ENCODE peak calls at places on chromosome 5, in four cellular contexts. K, S, U and J are unnamed samples.

GRCh38 chr5:10111575-10111974 is 138.1 kb downstream of the ATPSCKMT start:
- DNase-seq in U (peak; percentile 18), K (peak; percentile 54), S (no peak), J (peak; percentile 88)

GRCh38 chr5:5533927-5534326 is 111.5 kb downstream of the ICE1 start:
- DNase-seq in S (no peak), K (no peak), U (no peak), J (no peak)

GRCh38 chr5:79020861-79021561 is 35.9 kb upstream of the ARSB start:
- DNase-seq in K (peak; percentile 78), U (peak; percentile 27), S (no peak), J (peak; percentile 81)

GRCh38 chr5:73363911-73364730 is 84.5 kb downstream of the FOXD1 start:
- DNase-seq in U (no peak), K (peak; percentile 80), S (no peak), J (peak; percentile 81)

GRCh38 chr5:171689853-171690417 is 95.7 kb upstream of the SMIM23 start:
- DNase-seq in U (no peak), S (no peak), K (no peak), J (no peak)

GRCh38 chr5:143679777-143680176 is 132.2 kb upstream of the HMHB1 start:
- DNase-seq in U (peak; percentile 63), S (no peak), K (peak; percentile 56), J (peak; percentile 73)

GRCh38 chr5:54658014-54658413 is 140.5 kb downstream of the SNX18 start:
- DNase-seq in K (peak; percentile 96), U (no peak), S (peak; percentile 84), J (peak; percentile 74)

GRCh38 chr5:179678238-179679013 is 2.4 kb downstream of the CBY3 start:
- DNase-seq in U (peak; percentile 90), S (peak; percentile 82), K (peak; percentile 93), J (peak; percentile 98)

GRCh38 chr5:72210913-72211670 is 103.8 kb downstream of the MAP1B start:
- DNase-seq in S (no peak), U (peak; percentile 44), K (peak; percentile 88), J (peak; percentile 87)

GRCh38 chr5:168318237-168318636 is 26.8 kb downstream of the WWC1 start:
- DNase-seq in S (no peak), U (no peak), K (no peak), J (no peak)

GRCh38 chr5:52947208-52947607 is 41.9 kb upstream of the ITGA2 start:
- DNase-seq in K (peak; percentile 56), U (no peak), S (no peak), J (peak; percentile 34)

GRCh38 chr5:58244819-58245478 is 214.9 kb downstream of the PLK2 start:
- DNase-seq in U (no peak), S (no peak), K (no peak), J (no peak)

GRCh38 chr5:93378073-93378472 is 202.9 kb downstream of the NR2F1-AS1 start:
- DNase-seq in U (no peak), S (no peak), K (peak; percentile 95), J (peak; percentile 52)

GRCh38 chr5:139394654-139395566 is at the start of gene PROB1:
- DNase-seq in S (no peak), K (no peak), U (no peak), J (peak; percentile 47)

GRCh38 chr5:61139094-61139873 is 23.0 kb downstream of the SMIM15 start:
- DNase-seq in U (no peak), S (no peak), K (no peak), J (peak; percentile 28)

GRCh38 chr5:146284016-146284415 is 54.6 kb upstream of the POU4F3 start:
- DNase-seq in S (peak; percentile 25), U (no peak), K (peak; percentile 20), J (peak; percentile 42)

GRCh38 chr5:154311362-154311761 is 120.8 kb downstream of the GALNT10 start:
- DNase-seq in S (no peak), K (no peak), U (no peak), J (no peak)

GRCh38 chr5:148685520-148686134 is 31.3 kb upstream of the HTR4 start:
- DNase-seq in K (no peak), U (no peak), S (no peak), J (peak; percentile 8)

GRCh38 chr5:102958481-102959011 is 161.4 kb downstream of the GIN1 start:
- DNase-seq in S (no peak), K (peak; percentile 66), U (no peak), J (peak; percentile 77)

GRCh38 chr5:109281136-109281690 is 128.6 kb downstream of the PJA2 start:
- DNase-seq in S (no peak), U (no peak), K (no peak), J (no peak)

GRCh38 chr5:147216552-147217154 is 18.2 kb upstream of the STK32A start:
- DNase-seq in U (peak; percentile 61), S (no peak), K (no peak), J (peak; percentile 5)

GRCh38 chr5:55924744-55925143 is 70.0 kb downstream of the IL6ST start:
- DNase-seq in K (no peak), S (no peak), U (no peak), J (no peak)

GRCh38 chr5:38463634-38464521 is 92.6 kb downstream of the LIFR start:
- DNase-seq in U (peak; percentile 83), K (peak; percentile 93), S (no peak), J (peak; percentile 97)

GRCh38 chr5:77892061-77893010 is 116.2 kb upstream of the TBCA start:
- DNase-seq in S (no peak), K (no peak), U (no peak), J (no peak)

GRCh38 chr5:1524799-1525623 is 1.3 kb upstream of the LPCAT1 start:
- DNase-seq in S (no peak), K (no peak), U (no peak), J (no peak)

GRCh38 chr5:108143581-108143980 is 238.3 kb downstream of the FBXL17 start:
- DNase-seq in S (no peak), U (no peak), K (peak; percentile 67), J (peak; percentile 75)

GRCh38 chr5:1181451-1182359 is 19.7 kb upstream of the SLC6A19 start:
- DNase-seq in U (peak; percentile 45), S (no peak), K (no peak), J (no peak)

DNA sequence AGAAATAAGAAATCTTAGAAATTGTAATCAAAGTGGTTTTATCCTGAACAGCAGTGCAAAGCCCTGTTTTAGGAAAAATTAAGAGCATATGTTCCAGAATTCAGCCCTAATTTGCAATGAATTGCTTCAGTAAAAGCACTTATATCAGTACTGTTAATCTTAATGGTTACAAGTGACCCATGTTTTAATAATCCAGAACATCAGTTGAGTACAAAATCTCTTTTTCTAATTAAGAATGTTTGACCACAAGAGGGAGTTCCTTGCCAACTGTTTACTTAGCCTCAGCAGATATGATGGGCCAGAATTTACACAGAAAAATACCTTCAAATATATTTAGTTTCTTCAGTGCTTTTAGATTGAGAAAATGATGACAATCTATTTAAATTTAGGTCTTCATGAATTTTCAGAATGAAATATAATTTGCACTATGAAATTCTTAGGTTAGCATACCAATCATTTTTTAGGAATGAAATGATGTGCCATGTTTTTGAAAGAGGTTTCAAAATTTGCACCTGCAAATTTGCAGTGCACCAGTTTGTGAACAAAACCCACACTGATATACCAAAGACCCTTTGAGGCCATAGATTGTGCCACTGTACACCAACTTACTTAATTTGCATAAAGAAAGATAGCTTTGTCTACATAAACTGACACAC is 926.3 kb upstream of the ARRDC3 start:
- DNase-seq in K (peak; percentile 59), U (peak; percentile 11), S (no peak), J (peak; percentile 70)
- H3K27ac ChIP-seq in K (no peak overlapping the region), U (no peak overlapping the region), S (no peak overlapping the region), J (no peak overlapping the region)

DNA sequence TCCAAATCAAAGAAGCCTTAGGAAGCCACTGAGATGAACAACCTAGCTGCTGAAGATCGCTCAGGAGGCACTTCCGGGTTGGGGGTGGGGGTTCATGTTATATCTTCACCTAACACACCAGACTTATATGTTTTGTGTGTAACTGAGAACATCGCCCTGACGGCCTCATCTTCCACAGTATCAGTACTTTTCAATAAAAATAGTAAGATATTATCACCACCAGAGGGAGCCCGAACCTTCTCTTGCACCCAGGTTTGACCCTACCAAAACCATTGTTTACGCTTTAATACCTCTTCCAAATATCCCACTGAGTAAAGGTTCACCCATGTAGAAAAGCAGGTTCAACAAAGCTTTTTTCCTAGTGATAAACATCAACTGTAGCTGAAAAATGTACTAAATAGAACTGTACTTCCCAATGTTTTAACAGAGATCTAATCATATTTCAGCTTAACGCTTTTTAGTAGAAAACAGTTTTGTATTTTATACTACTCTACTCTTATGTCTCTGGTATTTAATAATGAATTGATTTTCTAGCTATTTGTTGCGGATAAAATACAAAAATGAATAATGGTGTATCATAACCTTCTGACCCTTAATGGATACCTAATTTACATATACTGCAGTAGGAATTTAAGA is 244.0 kb downstream of the EPB41L4A start:
- DNase-seq in U (peak; percentile 18), K (peak; percentile 26), S (no peak), J (peak; percentile 67)
- H3K4me2 ChIP-seq in U (no peak overlapping the region), K (peak overlapping the region; percentile 91), S (peak overlapping the region; percentile 45), J (peak overlapping the region; percentile 66)

GRCh38 chr5:33194914-33195313 is 245.9 kb upstream of the TARS1 start:
- DNase-seq in S (no peak), K (no peak), U (no peak), J (no peak)

GRCh38 chr5:33198816-33199215 is 241.9 kb upstream of the TARS1 start:
- DNase-seq in K (no peak), S (no peak), U (no peak), J (no peak)

GRCh38 chr5:33195431-33196128 is 245.2 kb upstream of the TARS1 start:
- DNase-seq in K (peak; percentile 63), U (no peak), S (no peak), J (peak; percentile 55)
- H3K4me3 ChIP-seq in K (no peak overlapping the region), U (no peak overlapping the region), S (no peak overlapping the region), J (peak overlapping the region; percentile 48)

DNA sequence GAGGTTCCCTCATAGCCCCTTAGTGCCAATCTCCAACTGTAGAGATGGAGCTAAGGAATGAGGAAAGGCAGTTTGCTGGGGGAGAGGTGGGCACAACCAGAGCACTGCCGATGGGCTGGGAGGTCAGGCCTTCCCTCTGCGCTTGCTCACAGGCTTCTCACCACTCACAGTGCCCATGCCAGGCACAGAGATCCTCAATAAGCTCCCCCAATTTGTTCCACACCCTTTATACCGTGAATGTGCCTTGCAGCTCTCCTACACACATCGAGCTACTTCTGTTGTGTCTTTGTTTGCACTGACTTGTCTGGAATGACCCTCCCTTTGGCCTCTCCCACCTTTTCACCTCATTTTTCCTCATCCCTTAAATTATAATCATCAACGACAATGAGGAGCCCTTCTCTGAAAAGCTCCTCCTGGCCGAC is 1.6 kb upstream of the HK3 start:
- DNase-seq in S (no peak), U (no peak), K (no peak), J (no peak)
- H3K27ac ChIP-seq in S (no peak overlapping the region), U (no peak overlapping the region), K (no peak overlapping the region), J (no peak overlapping the region)

GRCh38 chr5:159902444-159903121 is 13.7 kb upstream of the ADRA1B start:
- DNase-seq in K (peak; percentile 46), S (no peak), U (no peak), J (peak; percentile 48)

GRCh38 chr5:159899067-159900049 is 16.9 kb upstream of the ADRA1B start:
- DNase-seq in S (no peak), K (peak; percentile 70), U (no peak), J (peak; percentile 73)

GRCh38 chr5:159903134-159903533 is 13.1 kb upstream of the ADRA1B start:
- DNase-seq in K (no peak), S (no peak), U (no peak), J (no peak)

GRCh38 chr5:159901308-159901707 is 15.0 kb upstream of the ADRA1B start:
- DNase-seq in K (no peak), U (no peak), S (no peak), J (no peak)

GRCh38 chr5:159901772-159902171 is 14.5 kb upstream of the ADRA1B start:
- DNase-seq in S (no peak), U (no peak), K (no peak), J (no peak)
- H3K4me2 ChIP-seq in S (no peak overlapping the region), U (no peak overlapping the region), K (no peak overlapping the region), J (no peak overlapping the region)